ENCODE peak calls at places on chromosomes 11 and 22, in five cellular contexts. One of them, this sample, is unnamed.

GRCh38 chr11:3855808-3856491 is 486 bp downstream of the STIM1 start:
- DNase-seq in cardiac muscle cell: no peak
- DNase-seq in DND-41: peak; percentile 60
- DNase-seq in effector memory CD4-positive, alpha-beta T cell: peak; percentile 40
- DNase-seq in suprapubic skin: peak; percentile 81
- DNase-seq in this sample: peak; percentile 72

GRCh38 chr11:1157645-1158591 is at the start of gene MUC5AC:
- DNase-seq in effector memory CD4-positive, alpha-beta T cell: no peak
- DNase-seq in cardiac muscle cell: no peak
- DNase-seq in suprapubic skin: peak; percentile 54
- DNase-seq in DND-41: no peak
- DNase-seq in this sample: no peak

GRCh38 chr11:22922672-22923071 is 62.4 kb upstream of the CCDC179 start:
- DNase-seq in suprapubic skin: no peak
- DNase-seq in cardiac muscle cell: no peak
- DNase-seq in effector memory CD4-positive, alpha-beta T cell: no peak
- DNase-seq in DND-41: no peak
- DNase-seq in this sample: no peak

GRCh38 chr11:48081151-48082010 is 101.0 kb downstream of the PTPRJ start:
- DNase-seq in DND-41: no peak
- DNase-seq in suprapubic skin: peak; percentile 66
- DNase-seq in cardiac muscle cell: peak; percentile 81
- DNase-seq in effector memory CD4-positive, alpha-beta T cell: no peak
- DNase-seq in this sample: no peak

GRCh38 chr11:36487619-36488018 is 22.5 kb downstream of the TRAF6 start:
- DNase-seq in cardiac muscle cell: no peak
- DNase-seq in DND-41: no peak
- DNase-seq in suprapubic skin: no peak
- DNase-seq in effector memory CD4-positive, alpha-beta T cell: no peak
- DNase-seq in this sample: no peak

GRCh38 chr11:10456519-10456918 is 1.5 kb downstream of the AMPD3 start:
- DNase-seq in effector memory CD4-positive, alpha-beta T cell: no peak
- DNase-seq in suprapubic skin: no peak
- DNase-seq in DND-41: peak; percentile 62
- DNase-seq in cardiac muscle cell: peak; percentile 8
- DNase-seq in this sample: no peak

GRCh38 chr11:19102521-19102900 is 14.5 kb upstream of the ZDHHC13 start:
- DNase-seq in effector memory CD4-positive, alpha-beta T cell: no peak
- DNase-seq in DND-41: no peak
- DNase-seq in suprapubic skin: no peak
- DNase-seq in cardiac muscle cell: no peak
- DNase-seq in this sample: no peak

GRCh38 chr22:34975721-34976120 is 90.2 kb upstream of the ISX start:
- DNase-seq in suprapubic skin: no peak
- DNase-seq in cardiac muscle cell: no peak
- DNase-seq in effector memory CD4-positive, alpha-beta T cell: no peak
- DNase-seq in DND-41: no peak
- DNase-seq in this sample: no peak

GRCh38 chr11:18322818-18323570 is 627 bp downstream of the GTF2H1 start:
- DNase-seq in cardiac muscle cell: no peak
- DNase-seq in DND-41: no peak
- DNase-seq in effector memory CD4-positive, alpha-beta T cell: no peak
- DNase-seq in suprapubic skin: no peak
- DNase-seq in this sample: no peak

GRCh38 chr22:19696504-19697276 is 17.6 kb upstream of the SEPTIN5 start:
- DNase-seq in DND-41: no peak
- DNase-seq in effector memory CD4-positive, alpha-beta T cell: no peak
- DNase-seq in suprapubic skin: no peak
- DNase-seq in cardiac muscle cell: no peak
- DNase-seq in this sample: no peak

GRCh38 chr11:64844330-64845124 is at the start of gene CDC42BPG:
- DNase-seq in cardiac muscle cell: peak; percentile 70
- DNase-seq in effector memory CD4-positive, alpha-beta T cell: peak; percentile 69
- DNase-seq in suprapubic skin: peak; percentile 80
- DNase-seq in DND-41: peak; percentile 68
- DNase-seq in this sample: peak; percentile 83

GRCh38 chr11:19393119-19393518 is 152.4 kb upstream of the E2F8 start:
- DNase-seq in suprapubic skin: no peak
- DNase-seq in cardiac muscle cell: no peak
- DNase-seq in DND-41: no peak
- DNase-seq in effector memory CD4-positive, alpha-beta T cell: no peak
- DNase-seq in this sample: no peak

DNA sequence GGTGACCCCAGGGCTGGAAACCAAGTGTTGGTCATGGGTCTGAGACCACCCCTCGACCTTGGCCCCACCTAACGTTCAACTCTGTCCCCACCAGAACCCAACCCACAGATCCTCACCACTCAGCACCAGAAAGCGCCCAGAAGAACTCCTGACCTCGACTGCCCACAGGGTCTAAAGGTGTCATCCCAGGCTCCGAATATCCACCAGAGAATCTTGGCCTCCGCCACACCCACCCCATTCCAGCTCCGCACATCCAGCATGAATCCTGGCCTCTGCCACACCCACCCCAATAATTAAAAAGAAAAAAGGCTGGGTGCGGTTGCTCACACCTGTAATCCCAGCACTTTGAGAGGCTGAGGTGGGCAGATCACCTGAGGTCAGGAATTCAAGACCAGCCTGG is 1.3 kb downstream of the CERK start:
- DNase-seq in suprapubic skin: no peak
- DNase-seq in effector memory CD4-positive, alpha-beta T cell: no peak
- DNase-seq in DND-41: no peak
- DNase-seq in cardiac muscle cell: no peak
- DNase-seq in this sample: no peak
- H3K4me1 ChIP-seq in suprapubic skin: peaks cover 61% of the 10 kb centered on the region
- H3K4me1 ChIP-seq in effector memory CD4-positive, alpha-beta T cell: peaks cover 56% of the 10 kb centered on the region
- H3K4me1 ChIP-seq in DND-41: peaks cover 38% of the 10 kb centered on the region
- H3K4me1 ChIP-seq in cardiac muscle cell: peaks cover 30% of the 10 kb centered on the region
- H3K4me1 ChIP-seq in this sample: peaks cover 45% of the 10 kb centered on the region

DNA sequence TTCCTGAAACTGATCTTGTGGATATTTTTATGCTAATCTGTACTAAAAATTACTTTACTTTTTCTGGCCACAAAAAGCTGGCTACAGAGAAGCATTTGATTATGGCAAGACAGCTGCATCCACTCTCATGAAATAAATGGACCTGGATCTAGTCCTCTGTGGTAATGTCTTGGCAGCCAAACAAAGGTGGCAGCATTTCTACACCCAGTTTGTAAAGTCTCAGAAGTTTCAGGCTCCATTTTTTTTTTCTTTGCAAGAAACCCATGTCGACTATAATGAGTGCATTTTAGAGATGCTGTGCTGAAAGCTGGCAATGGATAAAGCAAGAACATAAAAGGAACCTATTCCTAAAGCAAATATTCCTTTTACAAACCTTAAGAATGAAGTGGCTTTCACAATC is 33.5 kb downstream of the THAP12 start:
- DNase-seq in effector memory CD4-positive, alpha-beta T cell: no peak
- DNase-seq in DND-41: no peak
- DNase-seq in suprapubic skin: no peak
- DNase-seq in cardiac muscle cell: peak; percentile 63
- DNase-seq in this sample: no peak
- H3K36me3 ChIP-seq in effector memory CD4-positive, alpha-beta T cell: peaks cover 4% of the 10 kb centered on the region
- H3K36me3 ChIP-seq in DND-41: peaks cover 11% of the 10 kb centered on the region
- H3K36me3 ChIP-seq in suprapubic skin: peaks cover 9% of the 10 kb centered on the region
- H3K36me3 ChIP-seq in cardiac muscle cell: no peaks in the 10 kb centered on the region
- H3K36me3 ChIP-seq in this sample: no peaks in the 10 kb centered on the region

DNA sequence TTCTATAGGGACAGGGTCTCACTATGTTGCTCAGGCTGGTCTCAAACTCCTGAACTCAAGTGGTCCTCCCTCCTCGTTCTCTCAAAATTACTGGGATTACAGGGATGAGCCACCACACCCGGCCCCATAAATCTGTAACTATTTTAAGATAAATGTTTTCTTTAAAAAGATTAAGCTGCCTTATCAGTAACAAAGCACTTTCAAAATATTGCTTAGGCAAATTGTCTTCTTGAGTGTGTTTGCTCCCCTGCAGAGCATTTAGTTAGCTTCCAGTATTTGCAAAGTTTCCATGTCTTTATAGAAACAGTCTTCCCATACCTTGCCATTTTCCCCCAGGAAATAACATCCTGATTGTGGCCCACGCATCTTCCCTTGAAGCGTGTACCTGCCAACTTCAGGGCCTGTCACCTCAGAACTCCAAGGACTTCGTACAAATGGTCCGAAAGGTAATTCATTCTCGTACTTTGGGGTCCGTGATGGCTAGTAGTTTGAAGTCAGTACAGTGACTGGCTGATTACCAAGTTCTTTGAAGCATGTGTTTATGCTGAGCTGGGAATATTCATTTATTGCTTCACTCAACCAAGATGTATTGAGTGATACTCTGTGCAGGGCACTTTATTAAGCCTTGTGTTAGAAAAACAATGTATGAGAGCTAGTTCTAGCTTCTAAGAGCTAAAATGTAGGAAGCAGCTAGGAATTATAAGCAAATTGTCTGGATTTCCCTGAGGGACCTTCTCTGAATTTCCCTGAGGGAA is 30.4 kb upstream of the CRTAM start:
- DNase-seq in DND-41: no peak
- DNase-seq in suprapubic skin: no peak
- DNase-seq in effector memory CD4-positive, alpha-beta T cell: no peak
- DNase-seq in cardiac muscle cell: peak; percentile 26
- DNase-seq in this sample: no peak
- H3K27ac ChIP-seq in DND-41: peak overlapping the region; percentile 32
- H3K27ac ChIP-seq in suprapubic skin: no peak overlapping the region
- H3K27ac ChIP-seq in effector memory CD4-positive, alpha-beta T cell: no peak overlapping the region
- H3K27ac ChIP-seq in cardiac muscle cell: no peak overlapping the region
- H3K27ac ChIP-seq in this sample: no peak overlapping the region

GRCh38 chr11:114138411-114138810 is 78.9 kb downstream of the ZBTB16 start:
- DNase-seq in suprapubic skin: no peak
- DNase-seq in DND-41: no peak
- DNase-seq in effector memory CD4-positive, alpha-beta T cell: no peak
- DNase-seq in cardiac muscle cell: no peak
- DNase-seq in this sample: no peak
- H3K4me1 ChIP-seq in suprapubic skin: peaks cover 84% of the 10 kb centered on the region
- H3K4me1 ChIP-seq in DND-41: no peaks in the 10 kb centered on the region
- H3K4me1 ChIP-seq in effector memory CD4-positive, alpha-beta T cell: no peaks in the 10 kb centered on the region
- H3K4me1 ChIP-seq in cardiac muscle cell: no peaks in the 10 kb centered on the region
- H3K4me1 ChIP-seq in this sample: peaks cover 23% of the 10 kb centered on the region

GRCh38 chr22:49887074-49887471 is 31.2 kb downstream of the ALG12 start:
- DNase-seq in cardiac muscle cell: no peak
- DNase-seq in suprapubic skin: no peak
- DNase-seq in effector memory CD4-positive, alpha-beta T cell: no peak
- DNase-seq in DND-41: no peak
- DNase-seq in this sample: no peak
- H3K36me3 ChIP-seq in cardiac muscle cell: peaks cover 14% of the 10 kb centered on the region
- H3K36me3 ChIP-seq in suprapubic skin: peaks cover 63% of the 10 kb centered on the region
- H3K36me3 ChIP-seq in effector memory CD4-positive, alpha-beta T cell: peaks cover 44% of the 10 kb centered on the region
- H3K36me3 ChIP-seq in DND-41: peaks cover 86% of the 10 kb centered on the region
- H3K36me3 ChIP-seq in this sample: peaks cover 13% of the 10 kb centered on the region

GRCh38 chr11:100851129-100851528 is 164.0 kb downstream of the ARHGAP42 start:
- DNase-seq in suprapubic skin: no peak
- DNase-seq in DND-41: no peak
- DNase-seq in cardiac muscle cell: peak; percentile 15
- DNase-seq in effector memory CD4-positive, alpha-beta T cell: no peak
- DNase-seq in this sample: no peak

GRCh38 chr11:100851584-100852152 is 164.6 kb downstream of the ARHGAP42 start:
- DNase-seq in cardiac muscle cell: no peak
- DNase-seq in effector memory CD4-positive, alpha-beta T cell: no peak
- DNase-seq in DND-41: no peak
- DNase-seq in suprapubic skin: no peak
- DNase-seq in this sample: no peak

GRCh38 chr11:100847696-100848216 is 160.7 kb downstream of the ARHGAP42 start:
- DNase-seq in effector memory CD4-positive, alpha-beta T cell: no peak
- DNase-seq in DND-41: no peak
- DNase-seq in cardiac muscle cell: no peak
- DNase-seq in suprapubic skin: no peak
- DNase-seq in this sample: no peak

GRCh38 chr11:100849914-100850235 is 162.8 kb downstream of the ARHGAP42 start:
- DNase-seq in cardiac muscle cell: peak; percentile 9
- DNase-seq in suprapubic skin: no peak
- DNase-seq in effector memory CD4-positive, alpha-beta T cell: no peak
- DNase-seq in DND-41: no peak
- DNase-seq in this sample: no peak

GRCh38 chr11:100849009-100849913 is 162.2 kb downstream of the ARHGAP42 start:
- DNase-seq in suprapubic skin: no peak
- DNase-seq in DND-41: no peak
- DNase-seq in cardiac muscle cell: peak; percentile 81
- DNase-seq in effector memory CD4-positive, alpha-beta T cell: no peak
- DNase-seq in this sample: no peak
- H3K27ac ChIP-seq in suprapubic skin: peak overlapping the region; percentile 1
- H3K27ac ChIP-seq in DND-41: no peak overlapping the region
- H3K27ac ChIP-seq in cardiac muscle cell: peak overlapping the region; percentile 89
- H3K27ac ChIP-seq in effector memory CD4-positive, alpha-beta T cell: no peak overlapping the region
- H3K27ac ChIP-seq in this sample: no peak overlapping the region

This sample was measured in CD8-positive, alpha-beta memory T cell.